ENCODE peak calls at places on chromosomes 1 and 21, in five cellular contexts. One of them, this sample, is unnamed.

GRCh38 chr21:34834852-34835501 is 166.2 kb downstream of the CLIC6 start:
- ATAC-seq in foreskin keratinocyte: no peak
- ATAC-seq in activated naive CD8-positive, alpha-beta T cell treated with anti-CD3 and anti-CD28 coated beads, Interleukin-2, amount 50 U/mL, for 24 hours: peak; percentile 41
- ATAC-seq in sciatic nerve: peak; percentile 4
- ATAC-seq in PC-3: no peak
- ATAC-seq in this sample: no peak

GRCh38 chr1:169003864-169004516 is 102.5 kb upstream of the ATP1B1 start:
- ATAC-seq in sciatic nerve: no peak
- ATAC-seq in activated naive CD8-positive, alpha-beta T cell treated with anti-CD3 and anti-CD28 coated beads, Interleukin-2, amount 50 U/mL, for 24 hours: no peak
- ATAC-seq in foreskin keratinocyte: no peak
- ATAC-seq in PC-3: peak; percentile 45
- ATAC-seq in this sample: peak; percentile 75

GRCh38 chr1:197141556-197141955 is 4.9 kb downstream of the ASPM start:
- ATAC-seq in sciatic nerve: no peak
- ATAC-seq in PC-3: no peak
- ATAC-seq in foreskin keratinocyte: no peak
- ATAC-seq in activated naive CD8-positive, alpha-beta T cell treated with anti-CD3 and anti-CD28 coated beads, Interleukin-2, amount 50 U/mL, for 24 hours: no peak
- ATAC-seq in this sample: no peak

GRCh38 chr1:93672477-93673158 is 9.0 kb downstream of the BCAR3 start:
- ATAC-seq in PC-3: no peak
- ATAC-seq in activated naive CD8-positive, alpha-beta T cell treated with anti-CD3 and anti-CD28 coated beads, Interleukin-2, amount 50 U/mL, for 24 hours: no peak
- ATAC-seq in sciatic nerve: no peak
- ATAC-seq in foreskin keratinocyte: no peak
- ATAC-seq in this sample: no peak

GRCh38 chr1:180787628-180788307 is 124.9 kb upstream of the KIAA1614 start:
- ATAC-seq in sciatic nerve: no peak
- ATAC-seq in foreskin keratinocyte: no peak
- ATAC-seq in PC-3: no peak
- ATAC-seq in activated naive CD8-positive, alpha-beta T cell treated with anti-CD3 and anti-CD28 coated beads, Interleukin-2, amount 50 U/mL, for 24 hours: no peak
- ATAC-seq in this sample: no peak

GRCh38 chr1:41718444-41719028 is 200.2 kb downstream of the HIVEP3 start:
- ATAC-seq in foreskin keratinocyte: no peak
- ATAC-seq in activated naive CD8-positive, alpha-beta T cell treated with anti-CD3 and anti-CD28 coated beads, Interleukin-2, amount 50 U/mL, for 24 hours: no peak
- ATAC-seq in PC-3: no peak
- ATAC-seq in sciatic nerve: no peak
- ATAC-seq in this sample: no peak

GRCh38 chr1:19010995-19011696 is 54.7 kb upstream of the IFFO2 start:
- ATAC-seq in PC-3: peak; percentile 82
- ATAC-seq in sciatic nerve: peak; percentile 91
- ATAC-seq in foreskin keratinocyte: peak; percentile 92
- ATAC-seq in activated naive CD8-positive, alpha-beta T cell treated with anti-CD3 and anti-CD28 coated beads, Interleukin-2, amount 50 U/mL, for 24 hours: peak; percentile 96
- ATAC-seq in this sample: peak; percentile 94

GRCh38 chr1:36284517-36284916 is 21.7 kb upstream of the SH3D21 start:
- ATAC-seq in foreskin keratinocyte: no peak
- ATAC-seq in sciatic nerve: no peak
- ATAC-seq in PC-3: no peak
- ATAC-seq in activated naive CD8-positive, alpha-beta T cell treated with anti-CD3 and anti-CD28 coated beads, Interleukin-2, amount 50 U/mL, for 24 hours: no peak
- ATAC-seq in this sample: peak; percentile 64

GRCh38 chr1:231931146-231931545 is 304.6 kb downstream of the DISC1 start:
- ATAC-seq in foreskin keratinocyte: peak; percentile 87
- ATAC-seq in sciatic nerve: no peak
- ATAC-seq in PC-3: peak; percentile 92
- ATAC-seq in activated naive CD8-positive, alpha-beta T cell treated with anti-CD3 and anti-CD28 coated beads, Interleukin-2, amount 50 U/mL, for 24 hours: no peak
- ATAC-seq in this sample: no peak

GRCh38 chr1:43783096-43783670 is 75.8 kb downstream of the ST3GAL3 start:
- ATAC-seq in activated naive CD8-positive, alpha-beta T cell treated with anti-CD3 and anti-CD28 coated beads, Interleukin-2, amount 50 U/mL, for 24 hours: peak; percentile 57
- ATAC-seq in PC-3: peak; percentile 62
- ATAC-seq in foreskin keratinocyte: peak; percentile 42
- ATAC-seq in sciatic nerve: no peak
- ATAC-seq in this sample: no peak

GRCh38 chr1:12601690-12602632 is 16.0 kb downstream of the DHRS3 start:
- ATAC-seq in activated naive CD8-positive, alpha-beta T cell treated with anti-CD3 and anti-CD28 coated beads, Interleukin-2, amount 50 U/mL, for 24 hours: no peak
- ATAC-seq in PC-3: peak; percentile 5
- ATAC-seq in foreskin keratinocyte: no peak
- ATAC-seq in sciatic nerve: peak; percentile 44
- ATAC-seq in this sample: peak; percentile 78

GRCh38 chr1:152160553-152160952 is 1.5 kb upstream of the RPTN start:
- ATAC-seq in sciatic nerve: peak; percentile 67
- ATAC-seq in foreskin keratinocyte: no peak
- ATAC-seq in activated naive CD8-positive, alpha-beta T cell treated with anti-CD3 and anti-CD28 coated beads, Interleukin-2, amount 50 U/mL, for 24 hours: no peak
- ATAC-seq in PC-3: no peak
- ATAC-seq in this sample: no peak

GRCh38 chr1:174998569-174999215 is 1.1 kb upstream of the CACYBP start:
- ATAC-seq in foreskin keratinocyte: no peak
- ATAC-seq in sciatic nerve: peak; percentile 23
- ATAC-seq in PC-3: no peak
- ATAC-seq in activated naive CD8-positive, alpha-beta T cell treated with anti-CD3 and anti-CD28 coated beads, Interleukin-2, amount 50 U/mL, for 24 hours: no peak
- ATAC-seq in this sample: no peak

GRCh38 chr1:8986814-8987190 is 39.4 kb downstream of the SLC2A7 start:
- ATAC-seq in sciatic nerve: no peak
- ATAC-seq in foreskin keratinocyte: no peak
- ATAC-seq in activated naive CD8-positive, alpha-beta T cell treated with anti-CD3 and anti-CD28 coated beads, Interleukin-2, amount 50 U/mL, for 24 hours: no peak
- ATAC-seq in PC-3: no peak
- ATAC-seq in this sample: no peak

GRCh38 chr1:41908288-41908895 is 10.3 kb downstream of the HIVEP3 start:
- ATAC-seq in foreskin keratinocyte: no peak
- ATAC-seq in PC-3: no peak
- ATAC-seq in sciatic nerve: no peak
- ATAC-seq in activated naive CD8-positive, alpha-beta T cell treated with anti-CD3 and anti-CD28 coated beads, Interleukin-2, amount 50 U/mL, for 24 hours: peak; percentile 36
- ATAC-seq in this sample: no peak

GRCh38 chr1:226429868-226430715 is 22.2 kb upstream of the PARP1 start:
- ATAC-seq in PC-3: no peak
- ATAC-seq in sciatic nerve: no peak
- ATAC-seq in activated naive CD8-positive, alpha-beta T cell treated with anti-CD3 and anti-CD28 coated beads, Interleukin-2, amount 50 U/mL, for 24 hours: no peak
- ATAC-seq in foreskin keratinocyte: no peak
- ATAC-seq in this sample: no peak

GRCh38 chr1:26019641-26020315 is 1.8 kb upstream of the EXTL1 start:
- ATAC-seq in activated naive CD8-positive, alpha-beta T cell treated with anti-CD3 and anti-CD28 coated beads, Interleukin-2, amount 50 U/mL, for 24 hours: no peak
- ATAC-seq in PC-3: no peak
- ATAC-seq in sciatic nerve: no peak
- ATAC-seq in foreskin keratinocyte: no peak
- ATAC-seq in this sample: no peak

GRCh38 chr1:178944729-178945128 is 73.9 kb upstream of the ANGPTL1 start:
- ATAC-seq in PC-3: no peak
- ATAC-seq in foreskin keratinocyte: no peak
- ATAC-seq in activated naive CD8-positive, alpha-beta T cell treated with anti-CD3 and anti-CD28 coated beads, Interleukin-2, amount 50 U/mL, for 24 hours: peak; percentile 21
- ATAC-seq in sciatic nerve: no peak
- ATAC-seq in this sample: no peak

GRCh38 chr1:200269256-200269655 is 140.6 kb downstream of the ZNF281 start:
- ATAC-seq in activated naive CD8-positive, alpha-beta T cell treated with anti-CD3 and anti-CD28 coated beads, Interleukin-2, amount 50 U/mL, for 24 hours: no peak
- ATAC-seq in foreskin keratinocyte: no peak
- ATAC-seq in sciatic nerve: no peak
- ATAC-seq in PC-3: no peak
- ATAC-seq in this sample: no peak

GRCh38 chr1:206856674-206857464 is 8.6 kb upstream of the IL20 start:
- ATAC-seq in PC-3: peak; percentile 80
- ATAC-seq in foreskin keratinocyte: no peak
- ATAC-seq in sciatic nerve: no peak
- ATAC-seq in activated naive CD8-positive, alpha-beta T cell treated with anti-CD3 and anti-CD28 coated beads, Interleukin-2, amount 50 U/mL, for 24 hours: peak; percentile 73
- ATAC-seq in this sample: peak; percentile 74

GRCh38 chr1:225877570-225877969 is 4.6 kb downstream of the TMEM63A start:
- ATAC-seq in sciatic nerve: peak; percentile 4
- ATAC-seq in foreskin keratinocyte: no peak
- ATAC-seq in PC-3: no peak
- ATAC-seq in activated naive CD8-positive, alpha-beta T cell treated with anti-CD3 and anti-CD28 coated beads, Interleukin-2, amount 50 U/mL, for 24 hours: no peak
- ATAC-seq in this sample: peak; percentile 60

GRCh38 chr1:196650403-196650802 is 1.4 kb upstream of the CFH start:
- ATAC-seq in sciatic nerve: no peak
- ATAC-seq in foreskin keratinocyte: no peak
- ATAC-seq in PC-3: no peak
- ATAC-seq in activated naive CD8-positive, alpha-beta T cell treated with anti-CD3 and anti-CD28 coated beads, Interleukin-2, amount 50 U/mL, for 24 hours: no peak
- ATAC-seq in this sample: no peak

GRCh38 chr21:44983421-44984206 is 43.8 kb downstream of the SLX9 start:
- ATAC-seq in foreskin keratinocyte: no peak
- ATAC-seq in activated naive CD8-positive, alpha-beta T cell treated with anti-CD3 and anti-CD28 coated beads, Interleukin-2, amount 50 U/mL, for 24 hours: no peak
- ATAC-seq in PC-3: no peak
- ATAC-seq in sciatic nerve: no peak
- ATAC-seq in this sample: no peak

GRCh38 chr1:209370616-209371015 is 212.9 kb upstream of the CAMK1G start:
- ATAC-seq in foreskin keratinocyte: peak; percentile 75
- ATAC-seq in sciatic nerve: no peak
- ATAC-seq in PC-3: no peak
- ATAC-seq in activated naive CD8-positive, alpha-beta T cell treated with anti-CD3 and anti-CD28 coated beads, Interleukin-2, amount 50 U/mL, for 24 hours: no peak
- ATAC-seq in this sample: no peak

GRCh38 chr21:30101967-30102366 is 64.6 kb downstream of the CLDN17 start:
- ATAC-seq in PC-3: no peak
- ATAC-seq in foreskin keratinocyte: no peak
- ATAC-seq in sciatic nerve: peak; percentile 50
- ATAC-seq in activated naive CD8-positive, alpha-beta T cell treated with anti-CD3 and anti-CD28 coated beads, Interleukin-2, amount 50 U/mL, for 24 hours: no peak
- ATAC-seq in this sample: no peak

GRCh38 chr1:155451199-155451598 is 111.4 kb downstream of the ASH1L start:
- ATAC-seq in foreskin keratinocyte: no peak
- ATAC-seq in activated naive CD8-positive, alpha-beta T cell treated with anti-CD3 and anti-CD28 coated beads, Interleukin-2, amount 50 U/mL, for 24 hours: no peak
- ATAC-seq in sciatic nerve: no peak
- ATAC-seq in PC-3: no peak
- ATAC-seq in this sample: no peak

GRCh38 chr1:159918041-159918917 is 7.0 kb downstream of the TAGLN2 start:
- ATAC-seq in activated naive CD8-positive, alpha-beta T cell treated with anti-CD3 and anti-CD28 coated beads, Interleukin-2, amount 50 U/mL, for 24 hours: peak; percentile 33
- ATAC-seq in foreskin keratinocyte: peak; percentile 7
- ATAC-seq in sciatic nerve: no peak
- ATAC-seq in PC-3: no peak
- ATAC-seq in this sample: no peak

GRCh38 chr1:178645157-178645825 is 79.8 kb upstream of the RALGPS2 start:
- ATAC-seq in activated naive CD8-positive, alpha-beta T cell treated with anti-CD3 and anti-CD28 coated beads, Interleukin-2, amount 50 U/mL, for 24 hours: no peak
- ATAC-seq in PC-3: no peak
- ATAC-seq in foreskin keratinocyte: no peak
- ATAC-seq in sciatic nerve: no peak
- ATAC-seq in this sample: no peak

GRCh38 chr1:9198538-9199361 is 35.8 kb upstream of the H6PD start:
- ATAC-seq in foreskin keratinocyte: no peak
- ATAC-seq in sciatic nerve: no peak
- ATAC-seq in activated naive CD8-positive, alpha-beta T cell treated with anti-CD3 and anti-CD28 coated beads, Interleukin-2, amount 50 U/mL, for 24 hours: peak; percentile 87
- ATAC-seq in PC-3: no peak
- ATAC-seq in this sample: peak; percentile 49

GRCh38 chr21:33875026-33875695 is 40.4 kb downstream of the ATP5PO start:
- ATAC-seq in activated naive CD8-positive, alpha-beta T cell treated with anti-CD3 and anti-CD28 coated beads, Interleukin-2, amount 50 U/mL, for 24 hours: no peak
- ATAC-seq in PC-3: no peak
- ATAC-seq in sciatic nerve: no peak
- ATAC-seq in foreskin keratinocyte: no peak
- ATAC-seq in this sample: no peak

GRCh38 chr1:161885013-161885412 is 118.9 kb downstream of the ATF6 start:
- ATAC-seq in sciatic nerve: peak; percentile 81
- ATAC-seq in PC-3: peak; percentile 85
- ATAC-seq in activated naive CD8-positive, alpha-beta T cell treated with anti-CD3 and anti-CD28 coated beads, Interleukin-2, amount 50 U/mL, for 24 hours: no peak
- ATAC-seq in foreskin keratinocyte: peak; percentile 75
- ATAC-seq in this sample: peak; percentile 94

GRCh38 chr1:79460773-79461436 is 454.4 kb upstream of the ADGRL4 start:
- ATAC-seq in foreskin keratinocyte: no peak
- ATAC-seq in PC-3: no peak
- ATAC-seq in sciatic nerve: no peak
- ATAC-seq in activated naive CD8-positive, alpha-beta T cell treated with anti-CD3 and anti-CD28 coated beads, Interleukin-2, amount 50 U/mL, for 24 hours: no peak
- ATAC-seq in this sample: no peak

GRCh38 chr1:184882649-184883303 is 91.5 kb downstream of the NIBAN1 start:
- ATAC-seq in foreskin keratinocyte: peak; percentile 18
- ATAC-seq in activated naive CD8-positive, alpha-beta T cell treated with anti-CD3 and anti-CD28 coated beads, Interleukin-2, amount 50 U/mL, for 24 hours: peak; percentile 88
- ATAC-seq in PC-3: no peak
- ATAC-seq in sciatic nerve: no peak
- ATAC-seq in this sample: no peak

GRCh38 chr1:72586023-72586685 is 303.8 kb upstream of the NEGR1 start:
- ATAC-seq in activated naive CD8-positive, alpha-beta T cell treated with anti-CD3 and anti-CD28 coated beads, Interleukin-2, amount 50 U/mL, for 24 hours: no peak
- ATAC-seq in foreskin keratinocyte: no peak
- ATAC-seq in PC-3: no peak
- ATAC-seq in sciatic nerve: no peak
- ATAC-seq in this sample: no peak

GRCh38 chr1:159937014-159937750 is 8.2 kb downstream of the IGSF9 start:
- ATAC-seq in sciatic nerve: peak; percentile 25
- ATAC-seq in PC-3: peak; percentile 42
- ATAC-seq in activated naive CD8-positive, alpha-beta T cell treated with anti-CD3 and anti-CD28 coated beads, Interleukin-2, amount 50 U/mL, for 24 hours: no peak
- ATAC-seq in foreskin keratinocyte: no peak
- ATAC-seq in this sample: no peak

GRCh38 chr1:229448845-229449244 is 15.0 kb upstream of the ACTA1 start:
- ATAC-seq in activated naive CD8-positive, alpha-beta T cell treated with anti-CD3 and anti-CD28 coated beads, Interleukin-2, amount 50 U/mL, for 24 hours: peak; percentile 46
- ATAC-seq in foreskin keratinocyte: no peak
- ATAC-seq in PC-3: no peak
- ATAC-seq in sciatic nerve: peak; percentile 61
- ATAC-seq in this sample: no peak

GRCh38 chr1:10779201-10779600 is 17.2 kb downstream of the CASZ1 start:
- ATAC-seq in sciatic nerve: no peak
- ATAC-seq in PC-3: peak; percentile 98
- ATAC-seq in foreskin keratinocyte: peak; percentile 93
- ATAC-seq in activated naive CD8-positive, alpha-beta T cell treated with anti-CD3 and anti-CD28 coated beads, Interleukin-2, amount 50 U/mL, for 24 hours: no peak
- ATAC-seq in this sample: no peak

GRCh38 chr1:52926864-52927218 is 235 bp upstream of the SCP2 start:
- ATAC-seq in activated naive CD8-positive, alpha-beta T cell treated with anti-CD3 and anti-CD28 coated beads, Interleukin-2, amount 50 U/mL, for 24 hours: no peak
- ATAC-seq in sciatic nerve: no peak
- ATAC-seq in foreskin keratinocyte: no peak
- ATAC-seq in PC-3: no peak
- ATAC-seq in this sample: no peak

This sample was measured in SK-N-SH treated with all-trans-retinoic acid at 6 μM for 48 hours.